ENCODE peak calls at places on chromosomes 11 and 22, in ten cellular contexts. B is GM13976, S is GM20000, O is GM12878, I is HepG2, X is pancreas, D is fibroblast of pulmonary artery, C is neural crest cell, U is esophagus muscularis mucosa, M is progenitor cell of endocrine pancreas. K is an unnamed sample.

GRCh38 chr11:57049749-57050148 is 61.0 kb downstream of the OR5AK2 start:
- DNase-seq in S (no peak), D (no peak), U (no peak), O (no peak), I (no peak), X (no peak), C (no peak), M (no peak), B (no peak), K (no peak)

GRCh38 chr11:30171661-30172060 is 59.2 kb upstream of the FSHB start:
- DNase-seq in O (no peak), M (no peak), C (no peak), U (no peak), D (no peak), B (no peak), I (no peak), S (no peak), X (no peak), K (no peak)

GRCh38 chr11:74570266-74571061 is 21.9 kb upstream of the POLD3 start:
- DNase-seq in X (peak), I (peak), U (no peak), C (peak), M (no peak), B (peak), D (peak), O (no peak), S (peak), K (peak)

GRCh38 chr11:112776834-112777793 is 184.1 kb upstream of the NCAM1 start:
- DNase-seq in M (no peak), S (no peak), O (no peak), U (no peak), X (no peak), I (no peak), D (peak), C (no peak), B (no peak), K (no peak)

GRCh38 chr11:353315-353857 is 15.9 kb upstream of the B4GALNT4 start:
- DNase-seq in U (no peak), S (no peak), D (peak), C (no peak), X (peak), B (no peak), M (no peak), O (no peak), I (peak), K (peak)

GRCh38 chr22:17575151-17575550 is 11.9 kb downstream of the SLC25A18 start:
- DNase-seq in S (no peak), C (no peak), X (no peak), O (no peak), M (no peak), B (no peak), U (no peak), I (no peak), D (no peak), K (no peak)

GRCh38 chr22:17823964-17824363 is 49.7 kb upstream of the BID start:
- DNase-seq in D (no peak), I (no peak), O (no peak), B (no peak), S (no peak), U (no peak), M (no peak), X (no peak), C (no peak), K (no peak)

GRCh38 chr22:44436656-44437492 is 61.2 kb downstream of the RTL6 start:
- DNase-seq in O (no peak), X (no peak), M (no peak), S (no peak), I (no peak), B (peak), C (no peak), D (no peak), U (no peak), K (no peak)

GRCh38 chr11:112219476-112220232 is 6.6 kb upstream of the PTS start:
- DNase-seq in D (peak), O (peak), U (no peak), C (peak), B (peak), S (peak), M (peak), X (peak), I (peak), K (peak)

GRCh38 chr11:100964400-100964799 is 165.2 kb downstream of the PGR start:
- DNase-seq in M (no peak), C (no peak), B (no peak), I (no peak), D (peak), S (no peak), X (no peak), O (no peak), U (no peak), K (peak)

GRCh38 chr11:57500926-57501325 is 14.6 kb downstream of the SLC43A1 start:
- DNase-seq in O (no peak), S (no peak), C (no peak), D (no peak), X (peak), U (no peak), I (no peak), B (no peak), M (no peak), K (no peak)

GRCh38 chr11:62552931-62553838 is 6.6 kb upstream of the AHNAK start:
- DNase-seq in D (peak), B (no peak), U (peak), M (no peak), S (no peak), O (no peak), X (peak), I (no peak), C (no peak), K (peak)

GRCh38 chr11:32792948-32793475 is 1.4 kb downstream of the CCDC73 start:
- DNase-seq in I (peak), U (no peak), O (peak), S (peak), B (peak), D (peak), C (peak), X (peak), M (peak), K (peak)

GRCh38 chr11:86745571-86745970 is 54.8 kb upstream of the PRSS23 start:
- DNase-seq in D (no peak), C (no peak), I (no peak), M (no peak), B (no peak), O (no peak), U (no peak), S (no peak), X (no peak), K (no peak)

GRCh38 chr22:20463324-20464095 is 25.9 kb upstream of the SCARF2 start:
- DNase-seq in C (no peak), B (peak), M (no peak), S (peak), U (no peak), X (no peak), I (no peak), D (no peak), O (no peak), K (no peak)

GRCh38 chr22:47259990-47260389 is 497.5 kb downstream of the TBC1D22A start:
- DNase-seq in B (no peak), M (no peak), U (no peak), I (no peak), X (no peak), C (no peak), O (no peak), D (no peak), S (no peak), K (no peak)

GRCh38 chr22:46737976-46738641 is at the start of gene CERK:
- DNase-seq in M (peak), C (peak), X (peak), O (no peak), I (peak), B (peak), S (peak), D (peak), U (peak), K (peak)

GRCh38 chr11:30586251-30587144 is at the start of gene MPPED2:
- DNase-seq in M (peak), U (no peak), B (peak), C (peak), I (no peak), D (no peak), X (peak), O (no peak), S (peak), K (no peak)

GRCh38 chr11:63534895-63535461 is 1.6 kb upstream of the PLAAT4 start:
- DNase-seq in X (no peak), U (no peak), M (no peak), S (peak), B (peak), O (peak), D (no peak), I (no peak), C (no peak), K (no peak)

GRCh38 chr11:6357222-6357621 is 33.1 kb upstream of the SMPD1 start:
- DNase-seq in O (no peak), U (no peak), B (no peak), X (no peak), S (no peak), I (no peak), M (no peak), C (no peak), D (peak), K (peak)

GRCh38 chr11:74680703-74681531 is 50.3 kb downstream of the CHRDL2 start:
- DNase-seq in C (no peak), D (no peak), I (no peak), S (no peak), B (no peak), M (no peak), X (no peak), O (no peak), U (no peak), K (no peak)

GRCh38 chr11:62120466-62120865 is 3.3 kb upstream of the INCENP start:
- DNase-seq in I (no peak), X (no peak), U (no peak), O (no peak), D (no peak), C (no peak), S (no peak), B (no peak), M (no peak), K (no peak)

GRCh38 chr22:43828711-43829447 is 16.8 kb upstream of the EFCAB6 start:
- DNase-seq in S (no peak), X (no peak), C (no peak), U (peak), B (no peak), M (no peak), D (peak), I (no peak), O (no peak), K (peak)

GRCh38 chr11:117950999-117951961 is 22.1 kb upstream of the TMPRSS13 start:
- DNase-seq in I (no peak), O (no peak), D (no peak), C (no peak), B (peak), S (no peak), X (no peak), M (no peak), U (peak), K (no peak)

GRCh38 chr11:109733245-109733644 is 311.3 kb downstream of the C11orf87 start:
- DNase-seq in U (no peak), S (no peak), C (no peak), X (no peak), M (no peak), I (no peak), B (no peak), O (no peak), D (peak), K (peak)

DNA sequence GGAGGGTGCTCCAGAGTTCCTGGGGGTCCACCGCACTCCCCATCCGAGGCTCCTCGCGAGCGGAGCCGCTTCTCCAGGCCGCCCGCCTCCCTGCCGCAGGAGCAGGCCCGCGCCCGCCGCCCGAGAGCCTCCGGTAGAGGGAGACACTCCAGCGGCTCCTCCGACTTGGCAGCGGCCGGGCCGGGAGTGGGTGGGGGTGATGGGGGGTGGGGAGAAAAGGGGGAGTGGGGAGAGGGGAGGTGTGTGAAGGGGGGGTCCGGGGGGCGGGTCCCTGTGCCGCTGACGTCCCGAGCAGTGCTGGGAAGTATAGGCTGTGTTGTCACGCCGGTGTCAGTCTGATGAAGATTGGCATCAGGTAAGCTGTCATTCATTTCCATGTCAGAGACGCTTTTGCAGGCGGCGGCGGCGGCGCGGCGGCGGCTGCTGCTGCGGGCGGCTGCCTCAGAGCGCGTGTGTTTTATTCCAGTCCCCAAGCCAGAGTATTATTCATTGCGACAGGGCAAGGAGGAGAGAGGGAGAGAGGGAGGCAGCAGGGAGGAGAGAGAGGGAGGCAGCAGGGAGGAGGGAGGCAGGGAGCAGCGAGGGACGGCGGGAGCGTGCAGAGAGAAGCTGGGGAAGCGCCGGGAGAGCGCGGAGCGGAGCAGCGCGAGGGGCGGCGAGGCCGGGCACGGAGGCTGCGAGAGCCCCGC is at the start of gene PKNOX2:
- DNase-seq in O (no peak), I (peak), B (peak), C (peak), X (peak), M (peak), S (peak), D (peak), U (no peak), K (peak)
- TF ChIP-seq CTCF in O (peak), I (peak), B (peak), C (peak), X (peak), M (peak), S (peak), D (peak), U (peak), K (peak)

GRCh38 chr11:27108809-27109208 is 68.2 kb downstream of the BBOX1 start:
- DNase-seq in S (no peak), X (no peak), D (no peak), U (no peak), O (no peak), I (no peak), B (no peak), C (no peak), M (no peak), K (no peak)
- TF ChIP-seq CTCF in S (no peak), X (no peak), D (no peak), U (no peak), O (no peak), I (no peak), B (no peak), C (no peak), M (no peak), K (no peak)

GRCh38 chr11:122910775-122911174 is 28.2 kb downstream of the JHY start:
- DNase-seq in D (peak), C (no peak), S (no peak), I (peak), U (no peak), B (no peak), M (no peak), X (no peak), O (no peak), K (peak)
- TF ChIP-seq CTCF in D (peak), C (peak), S (no peak), I (peak), U (no peak), B (no peak), M (peak), X (no peak), O (peak), K (peak)

GRCh38 chr11:1918436-1919315 is 827 bp upstream of the TNNT3 start:
- DNase-seq in B (peak), D (no peak), S (peak), C (no peak), I (no peak), X (no peak), O (no peak), M (no peak), U (no peak), K (no peak)
- TF ChIP-seq CTCF in B (peak), D (no peak), S (peak), C (no peak), I (peak), X (no peak), O (peak), M (no peak), U (no peak), K (no peak)

DNA sequence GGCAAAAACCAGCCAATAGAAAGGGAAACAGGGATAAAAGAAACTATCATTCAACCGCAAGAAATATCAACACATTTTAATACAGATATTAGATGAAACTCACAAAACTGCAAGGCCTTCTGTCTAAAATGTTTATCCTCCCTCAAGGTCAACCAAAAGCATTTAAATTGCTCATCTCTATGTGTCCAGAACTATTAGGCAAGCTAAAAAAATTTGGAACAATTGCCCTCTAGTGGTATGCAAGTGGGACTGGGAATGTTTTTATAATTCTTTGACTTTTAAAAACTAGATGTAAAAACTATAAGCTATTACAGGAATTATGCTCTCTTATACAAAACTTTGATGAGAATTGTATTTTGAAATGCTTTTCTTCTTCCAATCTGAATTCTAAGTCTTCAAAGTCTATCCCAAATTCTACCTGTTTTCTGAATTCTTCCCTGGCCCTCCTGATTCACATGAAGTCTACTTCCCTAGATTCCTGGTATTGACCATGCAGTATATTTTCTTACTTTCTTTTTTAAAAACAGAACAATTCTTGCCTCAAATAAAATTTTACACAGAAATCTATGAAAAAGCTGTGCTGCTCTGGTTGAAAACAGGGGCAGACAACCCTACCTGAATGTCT is 4.9 kb downstream of the CWC15 start:
- DNase-seq in C (no peak), D (peak), X (no peak), B (no peak), I (peak), O (no peak), M (no peak), S (no peak), U (no peak), K (peak)
- TF ChIP-seq CTCF in C (peak), D (peak), X (peak), B (peak), I (peak), O (peak), M (peak), S (peak), U (peak), K (peak)

DNA sequence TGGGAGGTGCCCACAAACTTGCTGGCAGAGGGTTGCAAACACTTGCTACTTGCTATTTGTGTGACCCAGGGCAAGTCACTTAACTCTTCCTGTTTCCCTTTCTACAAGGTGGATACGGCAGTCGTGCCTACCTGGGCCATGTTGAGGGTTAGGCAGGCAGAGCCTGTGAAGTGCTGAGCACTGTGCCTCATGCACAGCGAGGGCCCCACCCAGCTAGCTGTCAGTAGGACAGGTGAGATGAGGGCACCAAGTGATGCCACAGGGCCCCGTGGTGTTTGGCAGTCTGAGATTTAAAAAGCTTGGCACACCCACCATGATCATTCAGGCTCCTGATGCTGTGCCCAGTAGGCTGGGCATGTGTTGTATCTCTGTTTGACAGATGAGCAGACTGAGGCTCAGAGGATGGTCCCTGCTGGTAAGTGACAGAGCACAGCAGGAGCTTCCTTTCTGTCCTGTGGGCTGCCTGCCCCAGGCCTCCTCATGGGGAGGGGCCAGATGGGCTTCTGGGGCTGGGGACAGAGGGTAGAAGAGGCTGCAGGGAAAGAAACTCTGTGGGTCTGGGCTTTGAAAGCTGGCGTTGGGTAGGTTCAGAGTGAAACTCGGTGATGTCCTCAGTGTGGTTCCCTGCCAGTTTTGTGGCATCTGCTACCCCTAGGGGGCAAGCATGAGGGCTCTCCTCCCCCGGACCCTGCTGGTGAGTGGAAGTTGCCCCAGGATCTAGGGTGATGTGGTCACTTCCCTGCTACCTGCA is 59.3 kb downstream of the TSPAN18 start:
- DNase-seq in D (no peak), B (no peak), M (no peak), S (no peak), X (no peak), I (no peak), C (no peak), O (no peak), U (no peak), K (no peak)
- TF ChIP-seq CTCF in D (peak), B (no peak), M (peak), S (no peak), X (no peak), I (no peak), C (peak), O (peak), U (no peak), K (no peak)

GRCh38 chr11:113904379-113905101 is at the start of gene HTR3B:
- DNase-seq in D (no peak), I (no peak), O (no peak), M (no peak), X (no peak), U (no peak), B (no peak), C (no peak), S (no peak), K (no peak)

GRCh38 chr11:113906515-113906914 is 1.9 kb downstream of the HTR3B start:
- DNase-seq in C (no peak), B (no peak), X (peak), O (no peak), U (no peak), I (peak), D (no peak), S (no peak), M (no peak), K (no peak)

GRCh38 chr11:113907681-113908080 is 3.1 kb downstream of the HTR3B start:
- DNase-seq in I (no peak), O (no peak), S (no peak), M (no peak), D (no peak), U (no peak), X (no peak), B (no peak), C (no peak), K (no peak)

GRCh38 chr11:113907155-113907554 is 2.6 kb downstream of the HTR3B start:
- DNase-seq in S (no peak), I (no peak), C (no peak), U (no peak), M (no peak), B (no peak), D (no peak), O (no peak), X (no peak), K (no peak)

DNA sequence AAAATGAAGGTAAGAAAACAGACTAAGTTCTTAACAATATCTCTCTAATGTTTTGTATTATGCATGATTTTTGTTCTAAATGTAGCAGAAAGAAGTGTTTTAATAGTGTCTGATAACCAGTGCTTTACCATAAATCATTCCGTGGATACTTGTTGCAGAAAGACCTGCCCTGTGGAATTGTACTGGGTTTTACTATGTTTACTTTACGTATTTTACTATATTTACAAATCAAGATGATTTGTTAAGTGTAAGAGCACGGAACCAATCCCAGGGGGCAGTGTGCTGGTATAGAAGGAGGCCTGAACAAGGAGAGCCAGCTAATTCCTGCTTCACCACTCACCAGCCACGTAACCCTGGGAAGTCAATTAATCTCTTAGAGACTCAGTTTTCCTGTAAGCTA is 1.4 kb downstream of the HTR3B start:
- DNase-seq in O (no peak), I (peak), U (no peak), X (peak), C (no peak), D (peak), S (no peak), M (no peak), B (no peak), K (peak)
- TF ChIP-seq CTCF in O (no peak), I (peak), U (no peak), X (peak), C (peak), D (peak), S (no peak), M (peak), B (no peak), K (peak)

K was measured in astrocyte of the spinal cord.